ENCODE peak calls at places on chromosome 20, in six cellular contexts. One of them, this sample, is unnamed.

GRCh38 chr20:36540551-36541211 is 638 bp upstream of the MYL9 start:
- DNase-seq in AG10803: no peak
- DNase-seq in omental fat pad: no peak
- DNase-seq in astrocyte: no peak
- DNase-seq in pancreas: no peak
- DNase-seq in fibroblast of pulmonary artery: peak
- DNase-seq in this sample: no peak

GRCh38 chr20:53309515-53309914 is 284.1 kb downstream of the ZNF217 start:
- DNase-seq in pancreas: no peak
- DNase-seq in AG10803: no peak
- DNase-seq in astrocyte: no peak
- DNase-seq in omental fat pad: no peak
- DNase-seq in fibroblast of pulmonary artery: no peak
- DNase-seq in this sample: no peak

GRCh38 chr20:63554361-63555278 is 661 bp downstream of the FNDC11 start:
- DNase-seq in astrocyte: no peak
- DNase-seq in AG10803: no peak
- DNase-seq in fibroblast of pulmonary artery: no peak
- DNase-seq in pancreas: no peak
- DNase-seq in omental fat pad: no peak
- DNase-seq in this sample: no peak

GRCh38 chr20:3137492-3137891 is 22.2 kb downstream of the FASTKD5 start:
- DNase-seq in astrocyte: peak
- DNase-seq in pancreas: no peak
- DNase-seq in omental fat pad: no peak
- DNase-seq in fibroblast of pulmonary artery: no peak
- DNase-seq in AG10803: no peak
- DNase-seq in this sample: no peak

GRCh38 chr20:41086402-41087324 is 50.7 kb upstream of the PLCG1 start:
- DNase-seq in pancreas: no peak
- DNase-seq in omental fat pad: no peak
- DNase-seq in fibroblast of pulmonary artery: no peak
- DNase-seq in astrocyte: no peak
- DNase-seq in AG10803: no peak
- DNase-seq in this sample: no peak

GRCh38 chr20:32481311-32482103 is 103.6 kb downstream of the NOL4L start:
- DNase-seq in astrocyte: no peak
- DNase-seq in pancreas: peak
- DNase-seq in fibroblast of pulmonary artery: no peak
- DNase-seq in omental fat pad: no peak
- DNase-seq in AG10803: no peak
- DNase-seq in this sample: peak

GRCh38 chr20:56440346-56441007 is 27.9 kb upstream of the RTF2 start:
- DNase-seq in astrocyte: peak
- DNase-seq in omental fat pad: no peak
- DNase-seq in pancreas: no peak
- DNase-seq in AG10803: no peak
- DNase-seq in fibroblast of pulmonary artery: no peak
- DNase-seq in this sample: no peak

GRCh38 chr20:53857723-53858236 is 212.6 kb downstream of the BCAS1 start:
- DNase-seq in AG10803: peak
- DNase-seq in pancreas: no peak
- DNase-seq in fibroblast of pulmonary artery: no peak
- DNase-seq in astrocyte: no peak
- DNase-seq in omental fat pad: no peak
- DNase-seq in this sample: peak

GRCh38 chr20:43102394-43102793 is 87.3 kb downstream of the PTPRT start:
- DNase-seq in fibroblast of pulmonary artery: no peak
- DNase-seq in omental fat pad: no peak
- DNase-seq in AG10803: no peak
- DNase-seq in pancreas: no peak
- DNase-seq in astrocyte: no peak
- DNase-seq in this sample: no peak

GRCh38 chr20:23669866-23670265 is 19.0 kb downstream of the CST4 start:
- DNase-seq in astrocyte: no peak
- DNase-seq in AG10803: no peak
- DNase-seq in omental fat pad: no peak
- DNase-seq in fibroblast of pulmonary artery: no peak
- DNase-seq in pancreas: no peak
- DNase-seq in this sample: no peak

GRCh38 chr20:34111057-34111711 is 859 bp downstream of the EIF2S2 start:
- DNase-seq in astrocyte: peak
- DNase-seq in fibroblast of pulmonary artery: peak
- DNase-seq in pancreas: no peak
- DNase-seq in AG10803: peak
- DNase-seq in omental fat pad: no peak
- DNase-seq in this sample: peak

GRCh38 chr20:49115565-49115964 is 69.5 kb downstream of the CSE1L start:
- DNase-seq in fibroblast of pulmonary artery: peak
- DNase-seq in AG10803: peak
- DNase-seq in omental fat pad: no peak
- DNase-seq in pancreas: no peak
- DNase-seq in astrocyte: peak
- DNase-seq in this sample: no peak

GRCh38 chr20:20225325-20225724 is 142.6 kb upstream of the INSM1 start:
- DNase-seq in AG10803: no peak
- DNase-seq in astrocyte: no peak
- DNase-seq in pancreas: no peak
- DNase-seq in omental fat pad: no peak
- DNase-seq in fibroblast of pulmonary artery: no peak
- DNase-seq in this sample: no peak

GRCh38 chr20:40562031-40562430 is 127.0 kb downstream of the MAFB start:
- DNase-seq in pancreas: peak
- DNase-seq in astrocyte: peak
- DNase-seq in AG10803: peak
- DNase-seq in fibroblast of pulmonary artery: peak
- DNase-seq in omental fat pad: no peak
- DNase-seq in this sample: no peak

GRCh38 chr20:63223121-63223825 is 7.3 kb upstream of the YTHDF1 start:
- DNase-seq in AG10803: peak
- DNase-seq in fibroblast of pulmonary artery: peak
- DNase-seq in astrocyte: no peak
- DNase-seq in pancreas: no peak
- DNase-seq in omental fat pad: no peak
- DNase-seq in this sample: no peak

GRCh38 chr20:49987015-49987867 is 4.5 kb downstream of the SNAI1 start:
- DNase-seq in omental fat pad: no peak
- DNase-seq in astrocyte: peak
- DNase-seq in AG10803: peak
- DNase-seq in pancreas: no peak
- DNase-seq in fibroblast of pulmonary artery: peak
- DNase-seq in this sample: no peak

GRCh38 chr20:10094566-10095173 is 59.9 kb downstream of the ANKEF1 start:
- DNase-seq in fibroblast of pulmonary artery: peak
- DNase-seq in omental fat pad: no peak
- DNase-seq in AG10803: no peak
- DNase-seq in pancreas: no peak
- DNase-seq in astrocyte: peak
- DNase-seq in this sample: no peak

DNA sequence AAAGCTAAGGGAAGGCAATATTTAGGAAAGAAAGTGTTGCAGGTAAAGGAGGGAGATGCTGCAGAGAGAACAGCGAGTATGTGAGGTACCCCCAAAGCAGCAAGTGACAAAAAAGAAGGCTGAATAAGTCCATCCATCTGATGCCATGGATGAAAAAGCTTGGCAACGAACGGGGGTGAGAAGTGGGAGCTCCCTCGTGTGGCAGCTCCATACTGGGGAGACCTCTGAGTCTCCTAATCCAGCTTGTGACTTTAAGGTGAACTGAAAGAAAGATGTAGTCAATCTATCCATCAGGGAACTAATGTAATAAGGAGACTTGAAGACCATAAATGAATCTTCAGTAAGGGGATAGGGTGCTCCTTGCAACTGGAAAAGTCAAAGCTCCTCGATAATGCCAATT is 156.6 kb downstream of the OTOR start:
- DNase-seq in astrocyte: no peak
- DNase-seq in pancreas: no peak
- DNase-seq in AG10803: no peak
- DNase-seq in fibroblast of pulmonary artery: no peak
- DNase-seq in omental fat pad: no peak
- DNase-seq in this sample: no peak
- TF ChIP-seq CTCF in astrocyte: no peak
- TF ChIP-seq CTCF in pancreas: no peak
- TF ChIP-seq CTCF in AG10803: no peak
- TF ChIP-seq CTCF in fibroblast of pulmonary artery: no peak
- TF ChIP-seq CTCF in omental fat pad: no peak
- TF ChIP-seq CTCF in this sample: no peak

DNA sequence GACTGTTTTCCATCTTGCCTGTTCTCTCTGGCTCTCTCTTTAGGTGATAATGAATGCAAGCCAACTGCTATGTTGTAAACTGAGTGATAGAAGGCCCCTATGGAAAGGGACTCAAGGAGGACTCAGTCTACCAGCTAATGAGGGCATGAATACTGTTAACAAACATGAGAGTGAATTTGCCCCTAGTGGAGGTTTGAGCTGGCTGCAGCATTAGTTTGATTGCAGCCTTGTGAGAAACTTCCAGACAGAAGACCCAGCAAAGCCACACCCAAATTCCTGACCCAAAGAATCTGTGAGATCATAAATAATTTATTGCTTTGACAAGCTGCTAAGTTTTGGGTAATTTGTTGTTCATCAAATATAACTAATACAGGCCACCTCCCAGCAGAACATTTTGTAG is 50.0 kb upstream of the PLCB1 start:
- DNase-seq in astrocyte: no peak
- DNase-seq in pancreas: no peak
- DNase-seq in fibroblast of pulmonary artery: peak
- DNase-seq in omental fat pad: no peak
- DNase-seq in AG10803: peak
- DNase-seq in this sample: no peak
- TF ChIP-seq CTCF in astrocyte: peak
- TF ChIP-seq CTCF in pancreas: peak
- TF ChIP-seq CTCF in fibroblast of pulmonary artery: peak
- TF ChIP-seq CTCF in omental fat pad: no peak
- TF ChIP-seq CTCF in AG10803: peak
- TF ChIP-seq CTCF in this sample: no peak

GRCh38 chr20:57811373-57812020 is 101.7 kb upstream of the PMEPA1 start:
- DNase-seq in pancreas: no peak
- DNase-seq in astrocyte: no peak
- DNase-seq in AG10803: no peak
- DNase-seq in fibroblast of pulmonary artery: no peak
- DNase-seq in omental fat pad: no peak
- DNase-seq in this sample: no peak

GRCh38 chr20:57814529-57814928 is 104.7 kb upstream of the PMEPA1 start:
- DNase-seq in AG10803: no peak
- DNase-seq in fibroblast of pulmonary artery: no peak
- DNase-seq in pancreas: no peak
- DNase-seq in astrocyte: no peak
- DNase-seq in omental fat pad: no peak
- DNase-seq in this sample: no peak

GRCh38 chr20:57809661-57810172 is 99.9 kb upstream of the PMEPA1 start:
- DNase-seq in omental fat pad: no peak
- DNase-seq in AG10803: peak
- DNase-seq in pancreas: no peak
- DNase-seq in fibroblast of pulmonary artery: no peak
- DNase-seq in astrocyte: no peak
- DNase-seq in this sample: peak

GRCh38 chr20:57810511-57811372 is 100.9 kb upstream of the PMEPA1 start:
- DNase-seq in AG10803: no peak
- DNase-seq in omental fat pad: peak
- DNase-seq in astrocyte: peak
- DNase-seq in fibroblast of pulmonary artery: no peak
- DNase-seq in pancreas: no peak
- DNase-seq in this sample: no peak

DNA sequence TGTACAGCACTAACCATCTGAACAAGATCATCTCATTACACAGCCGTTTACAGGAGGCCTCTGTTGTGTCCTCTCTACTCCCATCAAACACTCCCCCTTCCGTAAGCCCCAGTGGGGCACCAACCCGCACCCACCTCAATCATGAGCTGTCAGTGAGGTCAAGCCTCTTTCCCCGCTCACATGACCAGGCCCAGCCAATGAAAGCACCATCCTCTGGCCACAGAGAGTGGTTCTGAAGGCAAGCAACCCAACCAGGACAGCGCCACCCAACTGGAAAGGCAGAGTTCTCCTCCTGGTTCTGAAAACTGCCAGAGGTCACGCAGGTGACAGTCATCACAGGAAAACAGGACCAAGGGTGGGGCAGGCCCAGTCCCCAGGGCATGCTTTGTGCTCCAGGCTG is 104.1 kb upstream of the PMEPA1 start:
- DNase-seq in AG10803: no peak
- DNase-seq in astrocyte: no peak
- DNase-seq in pancreas: no peak
- DNase-seq in fibroblast of pulmonary artery: no peak
- DNase-seq in omental fat pad: no peak
- DNase-seq in this sample: no peak
- TF ChIP-seq CTCF in AG10803: no peak
- TF ChIP-seq CTCF in astrocyte: no peak
- TF ChIP-seq CTCF in pancreas: no peak
- TF ChIP-seq CTCF in fibroblast of pulmonary artery: no peak
- TF ChIP-seq CTCF in omental fat pad: no peak
- TF ChIP-seq CTCF in this sample: no peak

GRCh38 chr20:44251284-44251683 is 4.2 kb downstream of the GDAP1L1 start:
- DNase-seq in pancreas: no peak
- DNase-seq in omental fat pad: no peak
- DNase-seq in AG10803: no peak
- DNase-seq in fibroblast of pulmonary artery: no peak
- DNase-seq in astrocyte: no peak
- DNase-seq in this sample: no peak

GRCh38 chr20:44248420-44248759 is 1.3 kb downstream of the GDAP1L1 start:
- DNase-seq in omental fat pad: no peak
- DNase-seq in fibroblast of pulmonary artery: no peak
- DNase-seq in AG10803: no peak
- DNase-seq in pancreas: no peak
- DNase-seq in astrocyte: no peak
- DNase-seq in this sample: no peak

GRCh38 chr20:44247131-44247571 is at the start of gene GDAP1L1:
- DNase-seq in AG10803: no peak
- DNase-seq in omental fat pad: no peak
- DNase-seq in pancreas: no peak
- DNase-seq in astrocyte: no peak
- DNase-seq in fibroblast of pulmonary artery: no peak
- DNase-seq in this sample: peak

GRCh38 chr20:44245977-44246376 is 1.1 kb upstream of the GDAP1L1 start:
- DNase-seq in astrocyte: no peak
- DNase-seq in AG10803: no peak
- DNase-seq in pancreas: no peak
- DNase-seq in omental fat pad: no peak
- DNase-seq in fibroblast of pulmonary artery: no peak
- DNase-seq in this sample: no peak

DNA sequence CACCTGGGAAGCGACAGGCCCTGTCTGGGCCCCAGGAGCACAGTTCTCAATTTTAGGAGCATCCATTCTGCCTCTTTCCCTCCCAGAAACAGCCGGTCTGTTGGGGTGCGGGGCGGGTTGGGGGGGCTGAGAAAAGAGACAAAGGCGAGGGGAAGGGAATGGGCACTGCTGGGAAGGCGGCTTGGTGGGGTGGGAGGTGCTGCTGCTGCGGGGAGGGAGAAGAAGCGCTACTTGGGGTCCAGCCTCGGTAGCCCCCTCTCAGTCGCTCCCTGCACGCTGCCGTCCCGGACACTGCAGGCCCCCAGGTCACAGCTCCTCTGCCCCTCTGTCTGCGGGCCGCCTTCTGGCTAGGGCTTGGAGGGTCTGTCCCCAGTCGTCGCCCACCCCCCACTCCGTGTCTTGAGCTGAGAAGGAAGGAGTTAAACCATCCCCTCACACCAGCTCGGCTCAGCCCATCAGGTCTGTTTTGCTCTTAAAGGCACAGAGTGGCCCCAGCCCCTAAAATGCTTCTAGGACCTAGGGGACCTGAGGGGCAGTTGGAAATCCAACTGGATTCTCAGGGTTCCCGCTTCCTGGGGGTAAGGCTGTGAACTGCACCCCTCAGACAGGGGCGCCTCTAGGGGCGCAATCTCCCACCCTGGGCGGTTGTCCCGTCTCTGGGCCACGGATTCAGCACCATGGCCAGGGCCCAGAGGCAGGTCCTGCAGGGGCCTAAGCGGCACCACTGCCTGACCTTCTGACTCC is 740 bp downstream of the GDAP1L1 start:
- DNase-seq in astrocyte: peak
- DNase-seq in pancreas: no peak
- DNase-seq in omental fat pad: no peak
- DNase-seq in AG10803: peak
- DNase-seq in fibroblast of pulmonary artery: peak
- DNase-seq in this sample: peak
- TF ChIP-seq CTCF in astrocyte: peak
- TF ChIP-seq CTCF in pancreas: no peak
- TF ChIP-seq CTCF in omental fat pad: no peak
- TF ChIP-seq CTCF in AG10803: peak
- TF ChIP-seq CTCF in fibroblast of pulmonary artery: peak
- TF ChIP-seq CTCF in this sample: peak

This sample was measured in heart left ventricle.